ENCODE peak calls at places on chromosomes 5 and 9, in seven cellular contexts. N is H1, Y is prostate gland, H is fibroblast of lung, O is ovary, K is PC-3, J is PC-9. T is an unnamed sample.

GRCh38 chr9:130820135-130820738 is 14.8 kb upstream of the ABL1 start:
- DNase-seq in N (no peak), Y (no peak), H (no peak), O (no peak), K (no peak), J (no peak), T (no peak)

GRCh38 chr5:135739383-135739961 is 95.0 kb upstream of the SLC25A48 start:
- DNase-seq in N (no peak), Y (no peak), H (peak; percentile 41), O (no peak), K (no peak), J (no peak), T (no peak)

GRCh38 chr9:113566011-113566711 is 102.6 kb downstream of the RGS3 start:
- DNase-seq in N (no peak), Y (no peak), H (peak; percentile 16), O (peak; percentile 21), K (no peak), J (no peak), T (no peak)

GRCh38 chr9:94148419-94148818 is 64.2 kb downstream of the PTPDC1 start:
- DNase-seq in N (no peak), Y (no peak), H (no peak), O (no peak), K (no peak), J (no peak), T (no peak)

GRCh38 chr5:141858084-141858765 is 20.0 kb downstream of the PCDH1 start:
- DNase-seq in N (no peak), Y (no peak), H (no peak), O (no peak), K (no peak), J (no peak), T (no peak)

GRCh38 chr9:129685220-129685932 is 19.9 kb downstream of the PRRX2 start:
- DNase-seq in N (no peak), Y (no peak), H (no peak), O (no peak), K (peak; percentile 92), J (peak; percentile 77), T (no peak)

GRCh38 chr9:135076876-135077430 is 10.5 kb upstream of the OLFM1 start:
- DNase-seq in N (no peak), Y (no peak), H (no peak), O (no peak), K (no peak), J (no peak), T (no peak)

GRCh38 chr5:107671742-107672211 is 1.0 kb upstream of the EFNA5 start:
- DNase-seq in N (no peak), Y (no peak), H (peak; percentile 68), O (no peak), K (peak; percentile 70), J (peak; percentile 56), T (peak; percentile 50)

GRCh38 chr5:104538835-104539234 is 976.2 kb upstream of the NUDT12 start:
- DNase-seq in N (no peak), Y (no peak), H (no peak), O (no peak), K (no peak), J (no peak), T (peak; percentile 24)

GRCh38 chr5:493251-493701 is 31.0 kb downstream of the SLC9A3 start:
- DNase-seq in N (no peak), Y (no peak), H (no peak), O (no peak), K (no peak), J (no peak), T (no peak)

GRCh38 chr9:115849679-115850412 is 303.7 kb upstream of the PAPPA start:
- DNase-seq in N (no peak), Y (no peak), H (peak; percentile 37), O (no peak), K (no peak), J (no peak), T (no peak)

GRCh38 chr5:57470339-57470738 is 12.3 kb downstream of the ACTBL2 start:
- DNase-seq in N (no peak), Y (no peak), H (no peak), O (no peak), K (no peak), J (no peak), T (no peak)

GRCh38 chr9:69200071-69200470 is 26.0 kb downstream of the TJP2 start:
- DNase-seq in N (no peak), Y (no peak), H (peak; percentile 51), O (peak; percentile 71), K (peak; percentile 21), J (no peak), T (no peak)

GRCh38 chr5:140351609-140352334 is 5.4 kb upstream of the HBEGF start:
- DNase-seq in N (no peak), Y (peak; percentile 73), H (peak; percentile 77), O (peak; percentile 60), K (peak; percentile 94), J (peak; percentile 54), T (peak; percentile 69)

GRCh38 chr9:8474937-8475336 is 675.4 kb upstream of the DMAC1 start:
- DNase-seq in N (no peak), Y (no peak), H (no peak), O (no peak), K (no peak), J (no peak), T (no peak)

GRCh38 chr9:127802576-127803443 is at the start of gene FPGS:
- DNase-seq in N (peak; percentile 65), Y (peak; percentile 79), H (peak; percentile 90), O (peak; percentile 89), K (peak; percentile 72), J (peak; percentile 90), T (peak; percentile 90)

GRCh38 chr5:164203581-164204225 is 698.3 kb downstream of the MAT2B start:
- DNase-seq in N (no peak), Y (no peak), H (peak; percentile 61), O (no peak), K (peak; percentile 31), J (no peak), T (no peak)

GRCh38 chr5:36199620-36200019 is 42.1 kb downstream of the NADK2 start:
- DNase-seq in N (no peak), Y (no peak), H (no peak), O (no peak), K (no peak), J (no peak), T (no peak)

GRCh38 chr5:139847790-139848507 is 52.3 kb downstream of the PSD2 start:
- DNase-seq in N (no peak), Y (no peak), H (no peak), O (peak; percentile 76), K (no peak), J (no peak), T (peak; percentile 66)

GRCh38 chr9:131776473-131776872 is 36.6 kb upstream of the RAPGEF1 start:
- DNase-seq in N (no peak), Y (no peak), H (peak; percentile 44), O (no peak), K (peak; percentile 39), J (peak; percentile 31), T (no peak)

GRCh38 chr5:32522429-32523143 is 62.8 kb upstream of the SUB1 start:
- DNase-seq in N (no peak), Y (no peak), H (peak; percentile 83), O (no peak), K (peak; percentile 86), J (peak; percentile 59), T (no peak)

GRCh38 chr5:100904259-100904822 is 1.3 kb upstream of the ST8SIA4 start:
- DNase-seq in N (no peak), Y (no peak), H (no peak), O (no peak), K (no peak), J (no peak), T (no peak)

GRCh38 chr5:82730862-82731261 is 346.3 kb downstream of the TMEM167A start:
- DNase-seq in N (no peak), Y (no peak), H (no peak), O (no peak), K (no peak), J (no peak), T (no peak)

GRCh38 chr5:14204785-14205321 is 61.7 kb downstream of the TRIO start:
- DNase-seq in N (no peak), Y (peak; percentile 49), H (peak; percentile 86), O (peak; percentile 73), K (peak; percentile 68), J (no peak), T (peak; percentile 37)

GRCh38 chr9:76592105-76593010 is 133.4 kb downstream of the GCNT1 start:
- DNase-seq in N (peak; percentile 13), Y (no peak), H (no peak), O (no peak), K (no peak), J (no peak), T (no peak)
- H3K4me3 ChIP-seq in N (peak overlapping the region; percentile 20), Y (no peak overlapping the region), H (no peak overlapping the region), O (no peak overlapping the region), K (no peak overlapping the region), J (no peak overlapping the region), T (no peak overlapping the region)

GRCh38 chr5:157554180-157555030 is 21.2 kb downstream of the ADAM19 start:
- DNase-seq in N (no peak), Y (no peak), H (no peak), O (no peak), K (no peak), J (no peak), T (no peak)

GRCh38 chr5:157555031-157555640 is 20.4 kb downstream of the ADAM19 start:
- DNase-seq in N (no peak), Y (no peak), H (no peak), O (no peak), K (no peak), J (no peak), T (no peak)

GRCh38 chr5:157558681-157559080 is 16.9 kb downstream of the ADAM19 start:
- DNase-seq in N (no peak), Y (no peak), H (no peak), O (no peak), K (peak; percentile 34), J (peak; percentile 17), T (no peak)

GRCh38 chr5:157558089-157558595 is 17.4 kb downstream of the ADAM19 start:
- DNase-seq in N (no peak), Y (no peak), H (peak; percentile 77), O (no peak), K (peak; percentile 92), J (peak; percentile 60), T (no peak)

GRCh38 chr5:157556615-157557418 is 18.8 kb downstream of the ADAM19 start:
- DNase-seq in N (no peak), Y (no peak), H (no peak), O (no peak), K (no peak), J (no peak), T (no peak)
- H3K4me1 ChIP-seq in N (peaks cover 6% of the 10 kb centered on the region), Y (no peaks in the 10 kb centered on the region), H (peaks cover 45% of the 10 kb centered on the region), O (no peaks in the 10 kb centered on the region), K (peaks cover 56% of the 10 kb centered on the region), J (peaks cover 69% of the 10 kb centered on the region), T (no peaks in the 10 kb centered on the region)

GRCh38 chr9:122007837-122008236 is 85.3 kb downstream of the TTLL11 start:
- DNase-seq in N (no peak), Y (no peak), H (no peak), O (no peak), K (no peak), J (no peak), T (no peak)
- TF ChIP-seq CTCF in N (no peak), Y (no peak), H (no peak), O (no peak), K (no peak), J (no peak), T (no peak)

DNA sequence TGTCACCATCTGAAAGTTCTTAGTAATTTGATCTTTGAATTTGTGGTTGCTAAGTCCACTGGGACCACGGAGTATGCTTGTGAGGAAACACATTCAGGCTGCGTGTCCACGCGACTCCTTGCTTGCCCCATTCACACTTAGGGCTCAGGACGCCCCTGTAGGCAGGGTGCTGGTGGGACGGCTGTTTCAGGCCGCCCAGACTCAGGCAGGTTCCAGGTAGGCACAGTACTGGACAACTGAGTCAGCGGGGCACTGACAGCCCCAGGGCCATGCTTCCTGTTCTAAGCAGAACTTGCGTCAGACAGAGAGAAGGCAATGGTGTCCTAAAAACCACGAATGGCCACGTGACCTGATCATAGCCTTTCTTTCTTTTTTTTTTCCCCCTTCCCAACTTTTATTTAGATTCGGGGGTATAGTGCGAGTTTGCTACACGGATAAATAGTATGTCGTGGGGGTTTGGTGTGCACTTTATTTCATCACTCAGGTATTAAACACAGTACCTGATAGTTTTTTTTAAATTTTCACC is 7.7 kb upstream of the RASGEF1C start:
- DNase-seq in N (no peak), Y (no peak), H (no peak), O (no peak), K (no peak), J (no peak), T (no peak)
- H3K4me3 ChIP-seq in N (no peak overlapping the region), Y (no peak overlapping the region), H (no peak overlapping the region), O (no peak overlapping the region), K (no peak overlapping the region), J (no peak overlapping the region), T (no peak overlapping the region)